ENCODE peak calls at places on chromosomes 12 and 14, in five cellular contexts. Q is K562, C is GM12878, J is SK-N-SH, K is HepG2. L is an unnamed sample.
A peak's percentile ranks its signal among the peaks of the same experiment; 100 is the strongest.

GRCh38 chr12:85673921-85674420 is 162.2 kb downstream of the RASSF9 start:
- DNase-seq in K (no peak), Q (no peak), J (no peak), C (no peak), L (no peak)

GRCh38 chr12:77888611-77889010 is 57.9 kb downstream of the NAV3 start:
- DNase-seq in C (no peak), Q (no peak), K (peak; percentile 27), J (no peak), L (peak; percentile 67)

GRCh38 chr12:104498211-104498801 is 41.6 kb downstream of the CHST11 start:
- DNase-seq in K (no peak), Q (no peak), J (no peak), C (no peak), L (peak; percentile 16)

GRCh38 chr14:47790477-47790876 is 115.1 kb upstream of the MDGA2 start:
- DNase-seq in Q (no peak), K (no peak), C (no peak), J (no peak), L (no peak)

GRCh38 chr12:100437038-100437841 is 36.4 kb upstream of the NR1H4 start:
- DNase-seq in K (peak; percentile 97), C (no peak), J (no peak), Q (peak; percentile 18), L (no peak)

GRCh38 chr12:126914170-126914796 is 1352.7 kb upstream of the TMEM132C start:
- DNase-seq in J (no peak), C (no peak), Q (peak; percentile 49), K (no peak), L (no peak)

GRCh38 chr12:100899301-100899700 is 104.7 kb downstream of the ANO4 start:
- DNase-seq in J (no peak), C (no peak), Q (no peak), K (no peak), L (no peak)

GRCh38 chr14:100640481-100641273 is 53.5 kb upstream of the BEGAIN start:
- DNase-seq in K (no peak), J (no peak), Q (no peak), C (peak; percentile 37), L (no peak)

GRCh38 chr14:86574778-86575129 is 1044.8 kb downstream of the FLRT2 start:
- DNase-seq in J (no peak), Q (no peak), C (no peak), K (no peak), L (no peak)

GRCh38 chr12:119804011-119804641 is 73.0 kb downstream of the CIT start:
- DNase-seq in C (no peak), J (peak; percentile 86), K (peak; percentile 54), Q (peak; percentile 62), L (peak; percentile 33)

GRCh38 chr12:79939728-79940306 is 4.9 kb upstream of the PPP1R12A start:
- DNase-seq in J (no peak), C (no peak), K (no peak), Q (no peak), L (no peak)

GRCh38 chr14:28240909-28241308 is 525.7 kb upstream of the FOXG1 start:
- DNase-seq in C (no peak), Q (no peak), K (no peak), J (no peak), L (no peak)

GRCh38 chr14:96088911-96089310 is 49.7 kb downstream of the C14orf132 start:
- DNase-seq in C (no peak), K (no peak), Q (no peak), J (no peak), L (no peak)

GRCh38 chr14:105312973-105313372 is 1.6 kb upstream of the PACS2 start:
- DNase-seq in Q (no peak), K (no peak), J (no peak), C (no peak), L (no peak)

GRCh38 chr14:51806624-51807023 is 53.8 kb upstream of the GNG2 start:
- DNase-seq in J (no peak), K (no peak), C (no peak), Q (no peak), L (no peak)

GRCh38 chr12:106428379-106428778 is 70.8 kb downstream of the POLR3B start:
- DNase-seq in Q (no peak), K (no peak), J (no peak), C (no peak), L (no peak)

GRCh38 chr12:104055686-104056388 is 5.8 kb upstream of the GLT8D2 start:
- DNase-seq in K (no peak), C (no peak), J (peak; percentile 82), Q (no peak), L (no peak)

GRCh38 chr12:87816186-87816585 is 213.0 kb downstream of the C12orf50 start:
- DNase-seq in K (no peak), C (no peak), J (no peak), Q (no peak), L (no peak)
- TF ChIP-seq REST in K (no peak), C (no peak), J (no peak), Q (no peak), L (no peak)

GRCh38 chr12:57230381-57231155 is 1.1 kb downstream of the SHMT2 start:
- DNase-seq in Q (no peak), C (no peak), K (peak; percentile 34), J (no peak), L (no peak)
- TF ChIP-seq JUND in Q (no peak), C (no peak), K (no peak), J (no peak), L (no peak)

GRCh38 chr12:131620946-131621681 is 89.8 kb upstream of the SFSWAP start:
- DNase-seq in Q (no peak), K (no peak), C (no peak), J (no peak), L (no peak)
- TF ChIP-seq REST in Q (no peak), K (no peak), C (no peak), J (no peak), L (no peak)

GRCh38 chr14:37320106-37320505 is 122.4 kb downstream of the MIPOL1 start:
- DNase-seq in C (no peak), J (no peak), K (no peak), Q (no peak), L (no peak)
- TF ChIP-seq JUND in C (no peak), J (no peak), K (no peak), Q (no peak), L (no peak)

DNA sequence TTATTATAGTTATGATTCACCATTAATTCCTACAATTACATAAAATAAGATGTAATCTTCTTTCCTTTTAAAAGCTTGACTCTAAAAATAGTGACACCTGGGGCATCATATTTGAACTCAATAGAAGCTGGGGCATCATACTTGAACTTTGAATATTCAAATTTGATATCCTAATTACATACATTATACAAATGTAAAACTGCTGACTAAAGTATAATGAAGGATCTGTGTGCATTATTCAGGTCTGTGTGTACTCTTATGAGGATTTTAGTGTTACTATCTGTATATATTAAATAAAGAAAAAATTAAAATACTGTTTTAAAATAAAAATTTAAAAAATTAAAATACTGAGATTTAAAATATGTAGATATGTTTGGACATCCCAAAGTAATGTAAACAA is 696.9 kb upstream of the FBXO33 start:
- DNase-seq in Q (no peak), K (no peak), C (no peak), J (no peak), L (no peak)
- TF ChIP-seq REST in Q (no peak), K (no peak), C (no peak), J (no peak), L (no peak)

GRCh38 chr14:88825078-88825458 is 617 bp downstream of the TTC8 start:
- DNase-seq in C (no peak), K (no peak), Q (no peak), J (no peak), L (no peak)
- TF ChIP-seq JUND in C (no peak), K (no peak), Q (no peak), J (no peak), L (no peak)

GRCh38 chr12:68798880-68799229 is 9.1 kb upstream of the MDM2 start:
- DNase-seq in K (no peak), C (no peak), J (no peak), Q (no peak), L (no peak)

GRCh38 chr12:68793975-68794652 is 13.9 kb upstream of the MDM2 start:
- DNase-seq in C (no peak), K (no peak), J (no peak), Q (no peak), L (no peak)

GRCh38 chr12:68793436-68793835 is 14.5 kb upstream of the MDM2 start:
- DNase-seq in K (no peak), J (no peak), Q (no peak), C (no peak), L (no peak)

GRCh38 chr12:68794653-68795253 is 13.2 kb upstream of the MDM2 start:
- DNase-seq in C (no peak), Q (no peak), K (no peak), J (no peak), L (no peak)

DNA sequence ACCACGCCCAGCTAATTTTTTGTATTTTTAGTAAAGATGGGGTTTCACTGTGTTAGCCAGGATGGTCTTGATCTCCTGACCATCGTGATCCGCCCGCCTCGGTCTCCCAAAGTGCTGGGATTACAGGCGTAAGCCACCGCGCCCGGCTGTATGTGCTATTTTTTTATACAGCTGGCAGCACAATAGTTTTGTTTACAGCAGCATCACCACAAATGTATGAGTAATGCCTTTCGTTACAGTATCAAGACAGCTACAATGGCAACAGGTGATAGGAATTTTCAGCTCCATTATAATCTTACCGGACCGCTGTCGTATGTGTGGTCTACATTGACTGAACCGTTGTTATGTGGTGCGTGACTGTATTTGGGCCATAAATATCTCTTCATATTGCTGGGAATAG is 11.6 kb upstream of the MDM2 start:
- DNase-seq in J (no peak), K (no peak), Q (no peak), C (no peak), L (no peak)
- TF ChIP-seq REST in J (no peak), K (no peak), Q (no peak), C (no peak), L (no peak)

DNA sequence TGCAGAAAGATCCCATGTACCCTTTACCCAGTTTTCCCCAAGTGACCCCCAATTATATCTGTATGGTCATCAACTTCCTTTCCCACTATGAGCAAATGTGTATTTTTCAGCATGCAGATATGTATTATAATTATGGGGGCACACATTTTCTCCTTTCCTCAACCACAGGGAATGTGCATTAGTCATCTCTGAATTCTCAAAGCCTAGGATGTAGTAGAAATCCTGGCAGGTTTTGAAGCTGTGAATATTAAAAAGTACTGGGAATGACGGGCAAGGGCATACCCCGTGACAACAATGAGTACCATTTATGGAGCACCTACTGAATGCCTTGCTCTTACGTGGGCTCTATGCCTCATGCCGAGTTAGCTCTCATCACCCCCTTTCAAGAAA is 71.5 kb downstream of the VWF start:
- DNase-seq in J (no peak), K (no peak), Q (no peak), C (no peak), L (no peak)
- TF ChIP-seq JUND in J (peak; percentile 32), K (no peak), Q (no peak), C (no peak), L (no peak)